ENCODE peak calls at places on chromosomes 5 and 9, in six cellular contexts. N, R, H, B, Y and V are unnamed samples.
A peak's percentile ranks its signal among the peaks of the same experiment; 100 is the strongest.

GRCh38 chr9:113622600-113623400 is 159.3 kb downstream of the RGS3 start:
- DNase-seq in N (peak; percentile 71), R (no peak), H (peak; percentile 79), B (no peak), Y (no peak), V (no peak)

GRCh38 chr9:91954841-91955471 is 4.9 kb upstream of the ROR2 start:
- DNase-seq in N (no peak), R (no peak), H (no peak), B (no peak), Y (peak; percentile 52), V (peak; percentile 56)

GRCh38 chr9:124216474-124217176 is 41.1 kb upstream of the NEK6 start:
- DNase-seq in N (peak; percentile 66), R (no peak), H (peak; percentile 76), B (peak; percentile 25), Y (peak; percentile 44), V (no peak)

GRCh38 chr9:121463026-121463827 is 36.4 kb downstream of the GGTA1 start:
- DNase-seq in N (no peak), R (no peak), H (peak; percentile 20), B (peak; percentile 72), Y (peak; percentile 58), V (peak; percentile 82)

GRCh38 chr5:87114631-87115030 is 153.1 kb upstream of the RASA1 start:
- DNase-seq in N (no peak), R (no peak), H (no peak), B (no peak), Y (no peak), V (no peak)

GRCh38 chr9:134858051-134858841 is 22.4 kb upstream of the FCN2 start:
- DNase-seq in N (peak; percentile 18), R (no peak), H (peak; percentile 55), B (no peak), Y (peak; percentile 26), V (no peak)

GRCh38 chr9:6833518-6834192 is 75.9 kb downstream of the KDM4C start:
- DNase-seq in N (no peak), R (no peak), H (no peak), B (no peak), Y (no peak), V (peak; percentile 3)

GRCh38 chr5:1498623-1499416 is 24.9 kb downstream of the LPCAT1 start:
- DNase-seq in N (no peak), R (no peak), H (no peak), B (no peak), Y (no peak), V (no peak)

GRCh38 chr9:129669141-129669718 is 3.8 kb downstream of the PRRX2 start:
- DNase-seq in N (no peak), R (no peak), H (no peak), B (no peak), Y (no peak), V (no peak)

GRCh38 chr9:124770359-124771020 is 621 bp downstream of the NR6A1 start:
- DNase-seq in N (no peak), R (peak; percentile 17), H (peak; percentile 34), B (no peak), Y (no peak), V (peak; percentile 76)

GRCh38 chr9:126303488-126303887 is 23.1 kb upstream of the MVB12B start:
- DNase-seq in N (no peak), R (no peak), H (no peak), B (no peak), Y (no peak), V (no peak)

GRCh38 chr5:97534166-97534565 is 351.1 kb upstream of the RIOK2 start:
- DNase-seq in N (no peak), R (no peak), H (no peak), B (no peak), Y (peak; percentile 33), V (peak; percentile 9)

GRCh38 chr5:146107901-146108300 is 2.5 kb upstream of the PLAC8L1 start:
- DNase-seq in N (no peak), R (no peak), H (no peak), B (no peak), Y (no peak), V (no peak)

GRCh38 chr5:146751781-146752401 is 126.7 kb downstream of the PPP2R2B start:
- DNase-seq in N (peak; percentile 48), R (peak; percentile 34), H (peak; percentile 75), B (no peak), Y (no peak), V (no peak)

GRCh38 chr5:143737073-143737472 is 74.9 kb upstream of the HMHB1 start:
- DNase-seq in N (no peak), R (no peak), H (no peak), B (no peak), Y (no peak), V (no peak)

GRCh38 chr9:104280216-104280585 is 186.1 kb downstream of the SMC2 start:
- DNase-seq in N (no peak), R (no peak), H (no peak), B (no peak), Y (no peak), V (no peak)